ENCODE peak calls at places on chromosomes 11 and 22, in nine cellular contexts. U, R, O, Q, B, C, N, A and Y are unnamed samples.

GRCh38 chr22:41305646-41306045 is 4.3 kb downstream of the ZC3H7B start:
- DNase-seq in U (no peak), R (no peak), O (no peak), Q (peak), B (no peak), C (peak), N (no peak), A (peak), Y (peak)

GRCh38 chr22:34847072-34847471 is 218.9 kb upstream of the ISX start:
- DNase-seq in U (no peak), R (no peak), O (no peak), Q (no peak), B (no peak), C (no peak), N (no peak), A (no peak), Y (no peak)

GRCh38 chr11:110818032-110818687 is 105.9 kb upstream of the ARHGAP20 start:
- DNase-seq in U (no peak), R (no peak), O (peak), Q (peak), B (no peak), C (no peak), N (no peak), A (no peak), Y (no peak)

GRCh38 chr22:45497268-45497667 is 5.4 kb upstream of the FBLN1 start:
- DNase-seq in U (no peak), R (no peak), O (no peak), Q (peak), B (no peak), C (peak), N (no peak), A (no peak), Y (no peak)

GRCh38 chr11:120181446-120181992 is 29.3 kb upstream of the OAF start:
- DNase-seq in U (no peak), R (no peak), O (no peak), Q (no peak), B (peak), C (no peak), N (no peak), A (no peak), Y (no peak)

GRCh38 chr11:35227551-35228341 is 88.8 kb downstream of the CD44 start:
- DNase-seq in U (no peak), R (no peak), O (no peak), Q (peak), B (no peak), C (no peak), N (no peak), A (no peak), Y (no peak)

GRCh38 chr11:9001736-9002135 is 2.1 kb downstream of the NRIP3 start:
- DNase-seq in U (peak), R (no peak), O (peak), Q (peak), B (no peak), C (peak), N (peak), A (peak), Y (no peak)

GRCh38 chr11:41459602-41460405 is at the start of gene LRRC4C:
- DNase-seq in U (no peak), R (no peak), O (no peak), Q (no peak), B (no peak), C (no peak), N (no peak), A (no peak), Y (peak)

GRCh38 chr22:39594411-39594810 is 23.9 kb downstream of the CACNA1I start:
- DNase-seq in U (no peak), R (no peak), O (no peak), Q (no peak), B (no peak), C (no peak), N (no peak), A (no peak), Y (no peak)

GRCh38 chr11:83292709-83293435 is 6.7 kb upstream of the CCDC90B start:
- DNase-seq in U (peak), R (peak), O (peak), Q (peak), B (no peak), C (peak), N (no peak), A (peak), Y (no peak)

GRCh38 chr11:102184269-102184987 is 74.2 kb downstream of the YAP1 start:
- DNase-seq in U (no peak), R (no peak), O (no peak), Q (no peak), B (no peak), C (no peak), N (no peak), A (no peak), Y (no peak)

GRCh38 chr11:76209956-76210885 is 3.9 kb upstream of the WNT11 start:
- DNase-seq in U (no peak), R (peak), O (peak), Q (peak), B (peak), C (peak), N (no peak), A (peak), Y (peak)

GRCh38 chr11:125591659-125592304 is 870 bp upstream of the STT3A start:
- DNase-seq in U (peak), R (peak), O (peak), Q (peak), B (peak), C (peak), N (no peak), A (no peak), Y (peak)

GRCh38 chr22:20154602-20155183 is 3.8 kb upstream of the CCDC188 start:
- DNase-seq in U (no peak), R (no peak), O (no peak), Q (no peak), B (no peak), C (no peak), N (no peak), A (no peak), Y (no peak)

GRCh38 chr11:59992420-59992819 is 24.6 kb upstream of the OOSP4B start:
- DNase-seq in U (no peak), R (no peak), O (no peak), Q (no peak), B (no peak), C (no peak), N (no peak), A (no peak), Y (no peak)

GRCh38 chr22:35863432-35863831 is 145.8 kb downstream of the APOL5 start:
- DNase-seq in U (no peak), R (no peak), O (no peak), Q (no peak), B (no peak), C (no peak), N (no peak), A (no peak), Y (no peak)

GRCh38 chr11:72676874-72677341 is 2.7 kb upstream of the PDE2A start:
- DNase-seq in U (peak), R (peak), O (peak), Q (peak), B (peak), C (peak), N (no peak), A (peak), Y (peak)